ENCODE peak calls at places on chromosomes 2 and 18, in nine cellular contexts. One of them, this sample, is unnamed.
A peak's percentile ranks its signal among the peaks of the same experiment; 100 is the strongest.

GRCh38 chr18:36153203-36153602 is 23.5 kb downstream of the ELP2 start:
- DNase-seq in GM23248: peak; percentile 57
- DNase-seq in SJSA1: no peak
- DNase-seq in fibroblast of lung: peak; percentile 80
- DNase-seq in esophagus squamous epithelium: no peak
- DNase-seq in CD8-positive, alpha-beta memory T cell: no peak
- DNase-seq in CD4-positive, CD25-positive, alpha-beta regulatory T cell: no peak
- DNase-seq in A549: no peak
- DNase-seq in astrocyte: peak; percentile 99
- DNase-seq in this sample: no peak

GRCh38 chr2:206457188-206457634 is 13.9 kb downstream of the ADAM23 start:
- DNase-seq in GM23248: no peak
- DNase-seq in SJSA1: no peak
- DNase-seq in fibroblast of lung: no peak
- DNase-seq in esophagus squamous epithelium: no peak
- DNase-seq in CD8-positive, alpha-beta memory T cell: no peak
- DNase-seq in CD4-positive, CD25-positive, alpha-beta regulatory T cell: no peak
- DNase-seq in A549: no peak
- DNase-seq in astrocyte: peak; percentile 36
- DNase-seq in this sample: no peak

GRCh38 chr2:176140130-176140519 is 10.6 kb downstream of the HOXD8 start:
- DNase-seq in GM23248: peak; percentile 73
- DNase-seq in SJSA1: no peak
- DNase-seq in fibroblast of lung: no peak
- DNase-seq in esophagus squamous epithelium: no peak
- DNase-seq in CD8-positive, alpha-beta memory T cell: no peak
- DNase-seq in CD4-positive, CD25-positive, alpha-beta regulatory T cell: no peak
- DNase-seq in A549: no peak
- DNase-seq in astrocyte: no peak
- DNase-seq in this sample: no peak

GRCh38 chr2:96109931-96110511 is 6.3 kb downstream of the ADRA2B start:
- DNase-seq in GM23248: no peak
- DNase-seq in SJSA1: no peak
- DNase-seq in fibroblast of lung: no peak
- DNase-seq in esophagus squamous epithelium: no peak
- DNase-seq in CD8-positive, alpha-beta memory T cell: no peak
- DNase-seq in CD4-positive, CD25-positive, alpha-beta regulatory T cell: no peak
- DNase-seq in A549: no peak
- DNase-seq in astrocyte: no peak
- DNase-seq in this sample: no peak

GRCh38 chr2:25955869-25956535 is 26.3 kb downstream of the KIF3C start:
- DNase-seq in GM23248: no peak
- DNase-seq in SJSA1: no peak
- DNase-seq in fibroblast of lung: no peak
- DNase-seq in esophagus squamous epithelium: no peak
- DNase-seq in CD8-positive, alpha-beta memory T cell: no peak
- DNase-seq in CD4-positive, CD25-positive, alpha-beta regulatory T cell: no peak
- DNase-seq in A549: peak; percentile 46
- DNase-seq in astrocyte: no peak
- DNase-seq in this sample: no peak

GRCh38 chr2:118481336-118481735 is 366.1 kb downstream of the EN1 start:
- DNase-seq in GM23248: no peak
- DNase-seq in SJSA1: no peak
- DNase-seq in fibroblast of lung: no peak
- DNase-seq in esophagus squamous epithelium: no peak
- DNase-seq in CD8-positive, alpha-beta memory T cell: no peak
- DNase-seq in CD4-positive, CD25-positive, alpha-beta regulatory T cell: no peak
- DNase-seq in A549: no peak
- DNase-seq in astrocyte: no peak
- DNase-seq in this sample: no peak

GRCh38 chr2:73897240-73897583 is 4.4 kb downstream of the ACTG2 start:
- DNase-seq in GM23248: no peak
- DNase-seq in SJSA1: no peak
- DNase-seq in fibroblast of lung: no peak
- DNase-seq in esophagus squamous epithelium: no peak
- DNase-seq in CD8-positive, alpha-beta memory T cell: no peak
- DNase-seq in CD4-positive, CD25-positive, alpha-beta regulatory T cell: no peak
- DNase-seq in A549: no peak
- DNase-seq in astrocyte: peak; percentile 8
- DNase-seq in this sample: no peak

GRCh38 chr2:135688002-135688401 is 53.7 kb upstream of the UBXN4 start:
- DNase-seq in GM23248: no peak
- DNase-seq in SJSA1: no peak
- DNase-seq in fibroblast of lung: peak; percentile 39
- DNase-seq in esophagus squamous epithelium: no peak
- DNase-seq in CD8-positive, alpha-beta memory T cell: no peak
- DNase-seq in CD4-positive, CD25-positive, alpha-beta regulatory T cell: no peak
- DNase-seq in A549: no peak
- DNase-seq in astrocyte: peak; percentile 30
- DNase-seq in this sample: no peak

GRCh38 chr2:236745420-236746210 is 176.0 kb downstream of the ACKR3 start:
- DNase-seq in GM23248: peak; percentile 92
- DNase-seq in SJSA1: peak; percentile 93
- DNase-seq in fibroblast of lung: peak; percentile 63
- DNase-seq in esophagus squamous epithelium: no peak
- DNase-seq in CD8-positive, alpha-beta memory T cell: no peak
- DNase-seq in CD4-positive, CD25-positive, alpha-beta regulatory T cell: no peak
- DNase-seq in A549: peak; percentile 79
- DNase-seq in astrocyte: peak; percentile 91
- DNase-seq in this sample: no peak

GRCh38 chr2:10717630-10718029 is 3.8 kb upstream of the ATP6V1C2 start:
- DNase-seq in GM23248: peak; percentile 85
- DNase-seq in SJSA1: peak; percentile 37
- DNase-seq in fibroblast of lung: peak; percentile 51
- DNase-seq in esophagus squamous epithelium: no peak
- DNase-seq in CD8-positive, alpha-beta memory T cell: no peak
- DNase-seq in CD4-positive, CD25-positive, alpha-beta regulatory T cell: no peak
- DNase-seq in A549: no peak
- DNase-seq in astrocyte: peak; percentile 67
- DNase-seq in this sample: no peak

GRCh38 chr2:156321243-156321904 is 11.1 kb downstream of the NR4A2 start:
- DNase-seq in GM23248: peak; percentile 42
- DNase-seq in SJSA1: no peak
- DNase-seq in fibroblast of lung: no peak
- DNase-seq in esophagus squamous epithelium: no peak
- DNase-seq in CD8-positive, alpha-beta memory T cell: peak; percentile 48
- DNase-seq in CD4-positive, CD25-positive, alpha-beta regulatory T cell: peak; percentile 44
- DNase-seq in A549: no peak
- DNase-seq in astrocyte: no peak
- DNase-seq in this sample: no peak

GRCh38 chr18:21071071-21071470 is 40.5 kb downstream of the ROCK1 start:
- DNase-seq in GM23248: no peak
- DNase-seq in SJSA1: no peak
- DNase-seq in fibroblast of lung: no peak
- DNase-seq in esophagus squamous epithelium: no peak
- DNase-seq in CD8-positive, alpha-beta memory T cell: no peak
- DNase-seq in CD4-positive, CD25-positive, alpha-beta regulatory T cell: no peak
- DNase-seq in A549: no peak
- DNase-seq in astrocyte: no peak
- DNase-seq in this sample: no peak

GRCh38 chr18:21074336-21075323 is 37.0 kb downstream of the ROCK1 start:
- DNase-seq in GM23248: no peak
- DNase-seq in SJSA1: no peak
- DNase-seq in fibroblast of lung: no peak
- DNase-seq in esophagus squamous epithelium: no peak
- DNase-seq in CD8-positive, alpha-beta memory T cell: no peak
- DNase-seq in CD4-positive, CD25-positive, alpha-beta regulatory T cell: peak; percentile 16
- DNase-seq in A549: no peak
- DNase-seq in astrocyte: no peak
- DNase-seq in this sample: peak; percentile 15

GRCh38 chr18:21069468-21069867 is 42.1 kb downstream of the ROCK1 start:
- DNase-seq in GM23248: no peak
- DNase-seq in SJSA1: no peak
- DNase-seq in fibroblast of lung: no peak
- DNase-seq in esophagus squamous epithelium: no peak
- DNase-seq in CD8-positive, alpha-beta memory T cell: no peak
- DNase-seq in CD4-positive, CD25-positive, alpha-beta regulatory T cell: no peak
- DNase-seq in A549: no peak
- DNase-seq in astrocyte: no peak
- DNase-seq in this sample: no peak

GRCh38 chr18:21073180-21073579 is 38.4 kb downstream of the ROCK1 start:
- DNase-seq in GM23248: no peak
- DNase-seq in SJSA1: no peak
- DNase-seq in fibroblast of lung: no peak
- DNase-seq in esophagus squamous epithelium: no peak
- DNase-seq in CD8-positive, alpha-beta memory T cell: no peak
- DNase-seq in CD4-positive, CD25-positive, alpha-beta regulatory T cell: no peak
- DNase-seq in A549: no peak
- DNase-seq in astrocyte: no peak
- DNase-seq in this sample: no peak
- H3K4me1 ChIP-seq in GM23248: peaks cover 7% of the 10 kb centered on the region
- H3K4me1 ChIP-seq in SJSA1: no peaks in the 10 kb centered on the region
- H3K4me1 ChIP-seq in fibroblast of lung: no peaks in the 10 kb centered on the region
- H3K4me1 ChIP-seq in esophagus squamous epithelium: peaks cover 7% of the 10 kb centered on the region
- H3K4me1 ChIP-seq in CD8-positive, alpha-beta memory T cell: peaks cover 47% of the 10 kb centered on the region
- H3K4me1 ChIP-seq in CD4-positive, CD25-positive, alpha-beta regulatory T cell: peaks cover 40% of the 10 kb centered on the region
- H3K4me1 ChIP-seq in A549: peaks cover 21% of the 10 kb centered on the region
- H3K4me1 ChIP-seq in astrocyte: no peaks in the 10 kb centered on the region
- H3K4me1 ChIP-seq in this sample: peaks cover 39% of the 10 kb centered on the region

GRCh38 chr2:168622559-168622958 is 166.5 kb downstream of the CERS6 start:
- DNase-seq in GM23248: no peak
- DNase-seq in SJSA1: no peak
- DNase-seq in fibroblast of lung: no peak
- DNase-seq in esophagus squamous epithelium: no peak
- DNase-seq in CD8-positive, alpha-beta memory T cell: no peak
- DNase-seq in CD4-positive, CD25-positive, alpha-beta regulatory T cell: no peak
- DNase-seq in A549: peak; percentile 24
- DNase-seq in astrocyte: no peak
- DNase-seq in this sample: no peak
- H3K4me1 ChIP-seq in GM23248: no peaks in the 10 kb centered on the region
- H3K4me1 ChIP-seq in SJSA1: no peaks in the 10 kb centered on the region
- H3K4me1 ChIP-seq in fibroblast of lung: no peaks in the 10 kb centered on the region
- H3K4me1 ChIP-seq in esophagus squamous epithelium: no peaks in the 10 kb centered on the region
- H3K4me1 ChIP-seq in CD8-positive, alpha-beta memory T cell: no peaks in the 10 kb centered on the region
- H3K4me1 ChIP-seq in CD4-positive, CD25-positive, alpha-beta regulatory T cell: no peaks in the 10 kb centered on the region
- H3K4me1 ChIP-seq in A549: peaks cover 15% of the 10 kb centered on the region
- H3K4me1 ChIP-seq in astrocyte: no peaks in the 10 kb centered on the region
- H3K4me1 ChIP-seq in this sample: no peaks in the 10 kb centered on the region

DNA sequence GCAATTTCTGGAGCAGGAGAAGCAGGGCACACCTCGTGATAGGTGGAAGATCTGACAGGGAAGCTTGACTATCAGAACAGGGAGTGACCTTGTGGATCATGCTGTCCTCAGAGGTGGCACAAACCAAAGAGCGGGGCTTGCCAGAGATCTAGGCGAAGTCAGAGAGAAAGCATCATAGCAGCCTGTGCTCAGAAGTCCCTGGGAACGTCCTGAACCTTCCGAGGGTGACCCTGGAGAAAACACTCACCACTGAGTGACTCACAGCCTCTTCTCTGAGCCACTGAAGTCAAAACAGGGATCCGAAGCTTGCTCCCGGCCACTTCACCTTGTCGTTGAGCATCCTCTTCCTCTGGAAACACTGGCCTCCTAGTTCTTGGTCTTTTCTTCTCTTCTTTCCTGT is 56.7 kb downstream of the IL1R2 start:
- DNase-seq in GM23248: peak; percentile 89
- DNase-seq in SJSA1: no peak
- DNase-seq in fibroblast of lung: peak; percentile 76
- DNase-seq in esophagus squamous epithelium: no peak
- DNase-seq in CD8-positive, alpha-beta memory T cell: no peak
- DNase-seq in CD4-positive, CD25-positive, alpha-beta regulatory T cell: no peak
- DNase-seq in A549: no peak
- DNase-seq in astrocyte: peak; percentile 67
- DNase-seq in this sample: no peak
- H3K4me1 ChIP-seq in GM23248: peaks cover 42% of the 10 kb centered on the region
- H3K4me1 ChIP-seq in SJSA1: peaks cover 36% of the 10 kb centered on the region
- H3K4me1 ChIP-seq in fibroblast of lung: peaks cover 38% of the 10 kb centered on the region
- H3K4me1 ChIP-seq in esophagus squamous epithelium: peaks cover 15% of the 10 kb centered on the region
- H3K4me1 ChIP-seq in CD8-positive, alpha-beta memory T cell: no peaks in the 10 kb centered on the region
- H3K4me1 ChIP-seq in CD4-positive, CD25-positive, alpha-beta regulatory T cell: no peaks in the 10 kb centered on the region
- H3K4me1 ChIP-seq in A549: peaks cover 28% of the 10 kb centered on the region
- H3K4me1 ChIP-seq in astrocyte: peaks cover 23% of the 10 kb centered on the region
- H3K4me1 ChIP-seq in this sample: no peaks in the 10 kb centered on the region

GRCh38 chr2:59015027-59015426 is 773.9 kb upstream of the FANCL start:
- DNase-seq in GM23248: no peak
- DNase-seq in SJSA1: no peak
- DNase-seq in fibroblast of lung: no peak
- DNase-seq in esophagus squamous epithelium: no peak
- DNase-seq in CD8-positive, alpha-beta memory T cell: no peak
- DNase-seq in CD4-positive, CD25-positive, alpha-beta regulatory T cell: no peak
- DNase-seq in A549: no peak
- DNase-seq in astrocyte: no peak
- DNase-seq in this sample: no peak
- H3K4me1 ChIP-seq in GM23248: no peaks in the 10 kb centered on the region
- H3K4me1 ChIP-seq in SJSA1: no peaks in the 10 kb centered on the region
- H3K4me1 ChIP-seq in fibroblast of lung: no peaks in the 10 kb centered on the region
- H3K4me1 ChIP-seq in esophagus squamous epithelium: no peaks in the 10 kb centered on the region
- H3K4me1 ChIP-seq in CD8-positive, alpha-beta memory T cell: no peaks in the 10 kb centered on the region
- H3K4me1 ChIP-seq in CD4-positive, CD25-positive, alpha-beta regulatory T cell: no peaks in the 10 kb centered on the region
- H3K4me1 ChIP-seq in A549: no peaks in the 10 kb centered on the region
- H3K4me1 ChIP-seq in astrocyte: no peaks in the 10 kb centered on the region
- H3K4me1 ChIP-seq in this sample: no peaks in the 10 kb centered on the region

DNA sequence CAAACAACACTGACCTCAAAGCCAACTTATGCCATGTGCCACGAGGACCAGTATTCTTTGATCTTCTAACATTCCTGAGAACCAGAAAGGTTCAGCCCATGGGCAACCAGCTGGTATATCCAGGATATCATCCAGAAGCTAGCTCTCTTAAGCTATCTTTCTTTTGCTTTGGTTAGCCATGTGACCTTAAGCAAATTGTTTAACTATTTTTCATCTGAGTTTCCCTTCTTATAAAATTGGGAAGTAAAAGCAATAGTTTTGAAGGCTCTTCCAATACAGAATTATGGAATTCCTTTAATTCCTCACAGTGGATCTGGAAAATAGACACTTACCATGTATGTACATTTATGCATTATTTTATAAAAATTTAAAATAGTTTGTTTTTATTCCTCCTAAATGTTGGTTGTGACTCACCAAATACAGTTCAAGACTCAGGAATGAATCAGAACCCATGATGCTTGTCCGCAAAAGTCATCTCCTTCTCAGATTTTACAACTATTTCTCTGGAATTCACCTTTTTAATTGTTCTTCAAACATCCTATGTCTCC is 435.7 kb downstream of the ZEB2 start:
- DNase-seq in GM23248: peak; percentile 85
- DNase-seq in SJSA1: peak; percentile 78
- DNase-seq in fibroblast of lung: peak; percentile 68
- DNase-seq in esophagus squamous epithelium: no peak
- DNase-seq in CD8-positive, alpha-beta memory T cell: no peak
- DNase-seq in CD4-positive, CD25-positive, alpha-beta regulatory T cell: no peak
- DNase-seq in A549: peak; percentile 39
- DNase-seq in astrocyte: peak; percentile 87
- DNase-seq in this sample: no peak
- H3K4me1 ChIP-seq in GM23248: peaks cover 71% of the 10 kb centered on the region
- H3K4me1 ChIP-seq in SJSA1: peaks cover 43% of the 10 kb centered on the region
- H3K4me1 ChIP-seq in fibroblast of lung: peaks cover 15% of the 10 kb centered on the region
- H3K4me1 ChIP-seq in esophagus squamous epithelium: no peaks in the 10 kb centered on the region
- H3K4me1 ChIP-seq in CD8-positive, alpha-beta memory T cell: no peaks in the 10 kb centered on the region
- H3K4me1 ChIP-seq in CD4-positive, CD25-positive, alpha-beta regulatory T cell: no peaks in the 10 kb centered on the region
- H3K4me1 ChIP-seq in A549: peaks cover 37% of the 10 kb centered on the region
- H3K4me1 ChIP-seq in astrocyte: peaks cover 32% of the 10 kb centered on the region
- H3K4me1 ChIP-seq in this sample: no peaks in the 10 kb centered on the region

DNA sequence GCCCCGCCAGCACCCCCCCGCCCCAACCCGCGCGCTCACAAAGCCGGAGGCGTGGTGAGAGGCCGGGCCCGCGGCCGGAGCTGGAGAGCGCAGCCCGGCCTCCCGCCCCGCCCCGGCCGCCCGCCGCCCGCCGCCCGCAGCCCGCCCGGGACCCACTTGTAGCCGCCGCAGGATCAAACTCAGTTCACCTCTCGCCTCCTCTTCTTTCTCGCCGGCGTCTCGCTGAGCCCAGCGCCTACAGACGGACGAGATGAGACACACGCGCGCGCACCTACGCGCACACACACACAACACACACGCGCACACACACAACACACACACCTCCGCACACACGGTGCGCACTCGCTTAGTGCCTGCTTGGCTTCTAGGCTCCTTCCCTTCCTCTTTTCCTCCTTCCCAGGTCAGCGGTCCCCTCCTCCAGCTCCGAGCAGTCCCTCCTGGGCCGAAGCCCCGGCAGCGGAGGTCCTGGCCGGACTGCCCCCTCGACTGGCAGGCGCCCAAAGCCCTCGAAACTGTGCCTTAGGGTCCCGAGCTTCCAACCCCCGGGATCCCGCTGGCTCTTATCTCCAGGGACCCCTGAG is 1.4 kb upstream of the CYP26B1 start:
- DNase-seq in GM23248: peak; percentile 69
- DNase-seq in SJSA1: peak; percentile 40
- DNase-seq in fibroblast of lung: peak; percentile 24
- DNase-seq in esophagus squamous epithelium: no peak
- DNase-seq in CD8-positive, alpha-beta memory T cell: no peak
- DNase-seq in CD4-positive, CD25-positive, alpha-beta regulatory T cell: no peak
- DNase-seq in A549: peak; percentile 62
- DNase-seq in astrocyte: no peak
- DNase-seq in this sample: no peak
- H3K4me1 ChIP-seq in GM23248: peaks cover 9% of the 10 kb centered on the region
- H3K4me1 ChIP-seq in SJSA1: peaks cover 39% of the 10 kb centered on the region
- H3K4me1 ChIP-seq in fibroblast of lung: peaks cover 2% of the 10 kb centered on the region
- H3K4me1 ChIP-seq in esophagus squamous epithelium: peaks cover 36% of the 10 kb centered on the region
- H3K4me1 ChIP-seq in CD8-positive, alpha-beta memory T cell: peaks cover 12% of the 10 kb centered on the region
- H3K4me1 ChIP-seq in CD4-positive, CD25-positive, alpha-beta regulatory T cell: peaks cover 40% of the 10 kb centered on the region
- H3K4me1 ChIP-seq in A549: peaks cover 39% of the 10 kb centered on the region
- H3K4me1 ChIP-seq in astrocyte: peaks cover 31% of the 10 kb centered on the region
- H3K4me1 ChIP-seq in this sample: no peaks in the 10 kb centered on the region

This sample was measured in OCI-LY7.